ENCODE peak calls at places on chromosome 5, in ten cellular contexts. W is CD8-positive, alpha-beta T cell; G is foreskin fibroblast; M is PC-9; A is lower lobe of right lung; C is MCF 10A; R is IMR-90; I is astrocyte of the cerebellum; D is heart right ventricle; V is PC-3. U is an unnamed sample.

GRCh38 chr5:66653380-66653779 is 57.2 kb downstream of the MAST4 start:
- DNase-seq in W (no peak), G (peak), M (no peak), A (no peak), C (peak), R (peak), I (peak), D (no peak), V (peak), U (no peak)

GRCh38 chr5:141783599-141784296 is 94.5 kb downstream of the PCDH1 start:
- DNase-seq in W (no peak), G (no peak), M (peak), A (no peak), C (peak), R (no peak), I (no peak), D (no peak), V (no peak), U (peak)

GRCh38 chr5:141747152-141747640 is 65.2 kb upstream of the ARAP3 start:
- DNase-seq in W (no peak), G (peak), M (no peak), A (peak), C (peak), R (peak), I (peak), D (peak), V (peak), U (peak)

GRCh38 chr5:41416336-41416735 is 94.1 kb downstream of the PLCXD3 start:
- DNase-seq in W (no peak), G (peak), M (no peak), A (no peak), C (peak), R (no peak), I (no peak), D (no peak), V (peak), U (no peak)

GRCh38 chr5:114434396-114435219 is 72.7 kb downstream of the KCNN2 start:
- DNase-seq in W (no peak), G (no peak), M (no peak), A (no peak), C (no peak), R (peak), I (no peak), D (no peak), V (no peak), U (no peak)

GRCh38 chr5:1390861-1391600 is 46.1 kb upstream of the CLPTM1L start:
- DNase-seq in W (no peak), G (no peak), M (no peak), A (peak), C (no peak), R (no peak), I (no peak), D (no peak), V (no peak), U (no peak)

GRCh38 chr5:53029608-53030007 is 40.5 kb downstream of the ITGA2 start:
- DNase-seq in W (no peak), G (no peak), M (no peak), A (no peak), C (no peak), R (no peak), I (no peak), D (no peak), V (peak), U (no peak)

GRCh38 chr5:90529939-90530677 is 724 bp upstream of the LYSMD3 start:
- DNase-seq in W (peak), G (peak), M (peak), A (peak), C (peak), R (peak), I (peak), D (peak), V (peak), U (peak)

GRCh38 chr5:45639038-45639437 is 57.1 kb downstream of the HCN1 start:
- DNase-seq in W (no peak), G (no peak), M (no peak), A (no peak), C (peak), R (no peak), I (no peak), D (no peak), V (peak), U (no peak)

GRCh38 chr5:132979367-132979935 is 16.0 kb upstream of the AFF4 start:
- DNase-seq in W (no peak), G (peak), M (peak), A (no peak), C (peak), R (peak), I (no peak), D (no peak), V (peak), U (no peak)

GRCh38 chr5:149429839-149430721 is 51.0 kb upstream of the IL17B start:
- DNase-seq in W (no peak), G (no peak), M (no peak), A (peak), C (no peak), R (no peak), I (no peak), D (peak), V (no peak), U (no peak)

DNA sequence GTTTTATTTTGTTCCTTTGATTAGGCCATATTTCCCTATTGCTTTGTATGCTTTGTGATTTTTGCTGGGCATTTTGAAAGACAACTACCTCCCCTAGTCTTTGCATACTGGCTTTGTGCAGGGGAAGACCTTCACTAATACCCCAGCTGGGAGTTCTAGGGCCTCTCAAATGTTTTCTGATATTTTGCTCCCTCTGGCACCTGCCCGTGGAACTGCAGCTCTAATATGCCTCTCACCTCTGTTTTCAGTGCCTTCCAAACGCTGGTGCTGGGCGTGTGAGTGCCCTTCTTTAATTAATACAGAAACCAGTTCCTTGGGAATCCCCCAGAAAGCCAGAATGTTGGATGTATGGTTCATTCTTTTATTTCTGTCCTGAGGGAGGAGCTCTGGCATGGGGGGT is 204.5 kb downstream of the COMMD10 start:
- DNase-seq in W (no peak), G (no peak), M (no peak), A (no peak), C (peak), R (no peak), I (no peak), D (no peak), V (peak), U (no peak)
- TF ChIP-seq CTCF in W (no peak), G (no peak), M (peak), A (no peak), C (no peak), R (no peak), I (no peak), D (no peak), V (peak), U (no peak)

DNA sequence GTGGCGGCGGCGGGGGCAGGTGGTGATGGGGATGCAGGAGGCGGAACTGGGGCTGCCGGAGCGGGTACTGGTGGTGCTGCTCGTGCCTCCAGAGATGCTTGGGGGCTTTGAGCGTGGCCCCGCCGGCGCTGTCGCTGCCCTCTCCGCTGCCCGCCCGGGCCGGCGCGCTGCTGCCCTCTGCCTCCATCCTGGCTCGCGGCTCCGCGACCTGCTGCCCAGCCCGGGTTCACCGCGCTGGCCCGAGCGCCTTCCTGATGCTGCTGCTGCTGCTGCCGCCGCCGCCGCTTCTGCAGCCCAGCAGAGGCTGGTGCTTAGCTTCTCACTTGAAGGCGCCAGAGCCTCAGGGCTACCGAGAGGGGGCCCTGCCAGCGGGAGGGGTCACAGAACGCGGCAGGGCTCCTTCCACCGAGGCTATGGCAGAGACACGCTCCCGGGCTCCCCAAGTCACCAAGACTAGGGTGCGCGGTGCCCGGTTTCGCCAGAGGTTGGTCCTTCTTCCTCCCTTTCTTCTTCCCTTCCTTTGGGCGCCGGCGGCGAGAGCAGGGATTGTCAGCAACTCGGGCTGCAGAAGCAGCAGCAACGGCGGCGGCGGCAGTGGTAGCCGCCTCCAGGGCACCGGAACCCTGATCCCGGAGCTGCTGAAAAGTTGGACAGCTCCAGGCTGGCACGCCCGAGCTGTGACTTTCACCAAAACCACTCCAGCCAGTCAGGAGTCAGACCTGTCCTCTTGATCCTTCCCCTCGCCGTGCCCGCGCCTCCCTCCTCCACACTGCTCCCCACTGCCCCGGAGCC is at the start of gene PDE4D:
- DNase-seq in W (no peak), G (peak), M (no peak), A (peak), C (peak), R (peak), I (peak), D (peak), V (peak), U (peak)
- TF ChIP-seq CTCF in W (no peak), G (no peak), M (no peak), A (no peak), C (no peak), R (no peak), I (peak), D (no peak), V (no peak), U (no peak)

DNA sequence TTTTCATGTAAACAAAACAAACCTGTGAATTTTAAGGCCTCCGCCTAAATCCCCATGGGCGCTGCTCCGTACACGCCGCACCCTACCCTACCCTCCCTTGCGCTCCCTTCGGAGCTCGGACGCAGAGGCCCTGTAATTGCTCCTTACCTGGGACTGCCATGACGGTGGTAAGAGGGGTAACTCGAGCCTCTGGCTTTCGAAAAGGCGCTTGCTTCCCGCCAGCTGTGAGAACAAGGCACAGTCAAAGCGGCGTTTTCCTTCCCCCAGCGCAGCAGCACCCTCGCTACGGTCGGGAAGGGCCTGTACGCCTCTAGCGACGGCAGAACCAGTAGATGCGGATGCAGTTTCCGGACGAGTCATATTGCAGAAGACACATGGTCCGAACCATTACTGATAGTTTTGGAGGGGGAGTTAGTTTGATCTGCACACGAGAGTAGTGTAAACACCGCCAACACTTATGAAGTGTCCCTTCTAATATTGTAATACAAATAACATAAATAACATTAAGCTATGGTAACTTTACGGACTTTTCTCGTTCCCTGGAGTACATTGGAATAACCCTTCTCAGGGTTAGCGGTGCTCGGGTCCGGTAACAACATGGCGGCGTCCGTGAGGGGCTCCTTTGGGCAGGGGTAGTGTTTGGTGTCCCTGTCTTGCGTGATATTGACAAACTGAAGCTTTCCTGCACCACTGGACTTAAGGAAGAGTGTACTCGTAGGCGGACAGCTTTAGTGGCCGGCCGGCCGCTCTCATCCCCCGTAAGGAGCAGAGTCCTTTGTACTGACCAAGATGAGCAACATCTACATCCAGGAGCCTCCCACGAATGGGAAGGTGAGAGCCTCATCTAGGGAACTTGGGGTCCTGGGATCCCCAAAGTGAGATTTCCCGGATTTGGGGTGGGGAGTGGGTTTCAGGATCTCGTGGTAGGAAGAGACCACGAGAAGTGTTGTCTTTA is at the start of the genes CWC27 and SREK1IP1:
- DNase-seq in W (peak), G (peak), M (peak), A (peak), C (peak), R (peak), I (peak), D (peak), V (peak), U (peak)
- TF ChIP-seq CTCF in W (no peak), G (peak), M (no peak), A (peak), C (no peak), R (peak), I (peak), D (no peak), V (no peak), U (no peak)

GRCh38 chr5:6572086-6572824 is 60.6 kb downstream of the NSUN2 start:
- DNase-seq in W (no peak), G (no peak), M (no peak), A (no peak), C (no peak), R (no peak), I (no peak), D (no peak), V (no peak), U (no peak)

GRCh38 chr5:6574111-6574510 is 58.7 kb downstream of the NSUN2 start:
- DNase-seq in W (no peak), G (no peak), M (no peak), A (no peak), C (no peak), R (no peak), I (no peak), D (no peak), V (no peak), U (no peak)

GRCh38 chr5:6572825-6573380 is 59.9 kb downstream of the NSUN2 start:
- DNase-seq in W (no peak), G (no peak), M (no peak), A (no peak), C (no peak), R (no peak), I (no peak), D (no peak), V (no peak), U (no peak)

GRCh38 chr5:6574537-6574936 is 58.3 kb downstream of the NSUN2 start:
- DNase-seq in W (no peak), G (no peak), M (no peak), A (no peak), C (no peak), R (no peak), I (no peak), D (no peak), V (peak), U (no peak)

DNA sequence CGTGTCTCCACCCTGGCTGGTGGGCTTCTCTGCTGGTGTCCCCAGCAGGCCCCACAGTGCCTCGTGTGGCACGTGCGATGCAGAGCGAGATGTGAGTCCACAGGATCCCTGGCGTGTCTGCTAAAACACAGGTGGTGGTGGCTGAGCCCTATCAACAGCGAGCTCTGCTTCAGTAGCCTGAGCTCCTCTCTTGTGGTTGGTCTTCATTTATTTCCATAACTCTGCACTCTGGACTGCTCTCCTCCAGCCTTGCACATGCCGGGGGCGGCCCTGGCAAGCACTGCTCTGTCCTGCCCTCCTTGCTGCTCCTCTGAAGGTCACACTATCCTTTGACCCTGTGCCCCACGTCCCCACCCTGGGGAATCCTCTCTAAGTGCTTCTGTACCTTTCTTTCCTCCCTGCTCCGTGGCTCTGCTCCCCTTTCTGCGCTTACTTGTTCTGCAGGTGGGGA is 59.2 kb downstream of the NSUN2 start:
- DNase-seq in W (no peak), G (no peak), M (no peak), A (no peak), C (no peak), R (no peak), I (no peak), D (no peak), V (no peak), U (no peak)
- TF ChIP-seq CTCF in W (no peak), G (no peak), M (no peak), A (no peak), C (no peak), R (no peak), I (no peak), D (no peak), V (peak), U (no peak)

DNA sequence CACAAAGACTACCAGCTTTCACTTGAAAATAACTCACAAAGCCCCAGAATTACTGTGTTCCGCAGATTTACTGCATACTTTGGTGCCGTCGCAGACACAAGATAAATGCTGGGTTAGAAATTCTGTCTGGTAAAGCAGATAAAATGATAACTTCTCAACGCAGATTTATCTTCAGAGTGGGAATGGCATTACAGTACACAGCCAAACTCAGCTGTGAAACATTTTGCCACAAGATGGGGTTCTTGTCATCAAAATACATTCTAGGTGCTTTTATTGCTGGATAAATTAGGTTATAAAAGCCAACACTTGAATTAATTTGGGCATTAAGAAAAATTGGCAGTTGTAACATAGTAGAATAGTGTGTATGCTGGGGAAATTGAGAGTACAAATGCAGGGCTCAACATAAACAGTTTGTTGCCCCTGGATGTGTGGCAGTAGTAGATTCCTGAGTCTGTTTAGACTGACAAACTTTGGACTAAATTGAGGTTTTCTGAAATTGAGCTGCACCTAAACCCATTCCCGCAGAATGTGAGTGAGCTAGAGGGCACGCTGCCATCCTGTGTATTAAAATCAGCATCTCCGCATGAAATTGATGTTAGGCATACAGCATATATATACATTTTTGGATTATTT is 61.1 kb downstream of the LMNB1 start:
- DNase-seq in W (no peak), G (peak), M (no peak), A (no peak), C (peak), R (peak), I (no peak), D (no peak), V (no peak), U (no peak)
- TF ChIP-seq CTCF in W (peak), G (peak), M (peak), A (peak), C (peak), R (peak), I (peak), D (peak), V (peak), U (peak)

GRCh38 chr5:136984772-136985455 is 514.2 kb downstream of the SPOCK1 start:
- DNase-seq in W (no peak), G (no peak), M (no peak), A (no peak), C (no peak), R (no peak), I (no peak), D (no peak), V (no peak), U (no peak)

GRCh38 chr5:136985785-136986475 is 513.2 kb downstream of the SPOCK1 start:
- DNase-seq in W (no peak), G (no peak), M (no peak), A (no peak), C (no peak), R (no peak), I (no peak), D (no peak), V (no peak), U (no peak)

GRCh38 chr5:136979131-136979530 is 520.0 kb downstream of the SPOCK1 start:
- DNase-seq in W (no peak), G (peak), M (peak), A (no peak), C (no peak), R (peak), I (no peak), D (no peak), V (no peak), U (no peak)

GRCh38 chr5:136981936-136982335 is 517.2 kb downstream of the SPOCK1 start:
- DNase-seq in W (no peak), G (no peak), M (no peak), A (no peak), C (no peak), R (no peak), I (no peak), D (no peak), V (peak), U (no peak)
- TF ChIP-seq CTCF in W (no peak), G (no peak), M (no peak), A (no peak), C (no peak), R (no peak), I (no peak), D (no peak), V (no peak), U (no peak)

GRCh38 chr5:180813418-180813817 is 10.8 kb upstream of the MGAT1 start:
- DNase-seq in W (no peak), G (no peak), M (no peak), A (no peak), C (no peak), R (no peak), I (no peak), D (no peak), V (peak), U (peak)
- TF ChIP-seq CTCF in W (no peak), G (no peak), M (no peak), A (no peak), C (no peak), R (no peak), I (no peak), D (no peak), V (peak), U (peak)

DNA sequence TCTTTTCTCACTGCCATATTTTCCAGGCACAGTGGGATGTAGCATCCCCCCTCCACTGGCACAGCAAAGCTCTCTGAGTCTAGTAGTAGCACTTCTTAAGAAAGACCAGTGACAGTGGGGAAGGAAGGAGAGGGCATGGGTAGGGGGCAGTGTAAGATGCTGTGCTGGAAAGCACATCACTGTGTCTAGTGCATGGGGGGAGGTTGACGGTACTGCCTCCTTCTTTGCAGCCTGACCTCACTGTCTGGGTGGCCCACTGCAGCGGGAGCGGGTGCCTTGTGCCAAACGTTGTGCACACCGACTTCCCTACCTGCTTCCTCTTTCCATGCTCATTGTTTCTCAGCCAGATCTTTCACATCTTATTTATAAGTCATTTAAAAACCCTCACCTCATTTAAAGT is 91.8 kb downstream of the PDE8B start:
- DNase-seq in W (no peak), G (no peak), M (no peak), A (no peak), C (no peak), R (no peak), I (no peak), D (no peak), V (no peak), U (no peak)
- TF ChIP-seq CTCF in W (no peak), G (no peak), M (no peak), A (no peak), C (no peak), R (no peak), I (no peak), D (no peak), V (no peak), U (no peak)

U was measured in RWPE2.